ENCODE peak calls at places on chromosomes 13 and 19, in four cellular contexts. Y is transverse colon, F is breast epithelium, W is spleen. C is an unnamed sample.

GRCh38 chr13:78247362-78247761 is 328.7 kb upstream of the EDNRB start:
- DNase-seq in Y (no peak), F (no peak), W (no peak), C (no peak)

GRCh38 chr19:4014541-4015491 is 7.3 kb downstream of the PIAS4 start:
- DNase-seq in Y (no peak), F (peak), W (no peak), C (no peak)

GRCh38 chr19:49084206-49085019 is 838 bp upstream of the SNRNP70 start:
- DNase-seq in Y (no peak), F (no peak), W (peak), C (no peak)

GRCh38 chr13:34469212-34469983 is 472.7 kb upstream of the NBEA start:
- DNase-seq in Y (no peak), F (no peak), W (no peak), C (no peak)

GRCh38 chr13:49238621-49239020 is 9.1 kb upstream of the CDADC1 start:
- DNase-seq in Y (no peak), F (no peak), W (no peak), C (no peak)

GRCh38 chr13:114112231-114112825 is 20.1 kb downstream of the RASA3 start:
- DNase-seq in Y (peak), F (peak), W (peak), C (no peak)

GRCh38 chr13:86846501-86846900 is 824.7 kb upstream of the SLITRK5 start:
- DNase-seq in Y (no peak), F (no peak), W (no peak), C (no peak)

GRCh38 chr13:20231839-20232555 is at the start of gene GJB6:
- DNase-seq in Y (peak), F (no peak), W (no peak), C (no peak)

GRCh38 chr19:44602071-44602470 is 11.3 kb upstream of the IGSF23 start:
- DNase-seq in Y (peak), F (no peak), W (no peak), C (no peak)

GRCh38 chr19:48715276-48715675 is 4.2 kb downstream of the MAMSTR start:
- DNase-seq in Y (peak), F (no peak), W (no peak), C (no peak)

GRCh38 chr13:111614009-111614408 is 293.6 kb downstream of the TEX29 start:
- DNase-seq in Y (no peak), F (no peak), W (no peak), C (no peak)

GRCh38 chr19:54875506-54875905 is 1.5 kb downstream of the FCAR start:
- DNase-seq in Y (no peak), F (no peak), W (no peak), C (no peak)

GRCh38 chr19:3369337-3370213 is 3.2 kb downstream of the NFIC start:
- DNase-seq in Y (peak), F (no peak), W (peak), C (no peak)

GRCh38 chr19:58157045-58157728 is 6.6 kb upstream of the ZNF329 start:
- DNase-seq in Y (no peak), F (no peak), W (no peak), C (no peak)

GRCh38 chr13:71879129-71879535 is 12.1 kb upstream of the DACH1 start:
- DNase-seq in Y (no peak), F (no peak), W (no peak), C (no peak)

GRCh38 chr13:75635621-75636338 is at the start of gene LMO7:
- DNase-seq in Y (peak), F (peak), W (peak), C (no peak)

GRCh38 chr19:4582980-4583842 is 23.7 kb upstream of the SEMA6B start:
- DNase-seq in Y (no peak), F (no peak), W (peak), C (no peak)

GRCh38 chr19:48006762-48007161 is 12.3 kb downstream of the ELSPBP1 start:
- DNase-seq in Y (no peak), F (no peak), W (no peak), C (no peak)

GRCh38 chr13:36086117-36086516 is 45.1 kb downstream of the DCLK1 start:
- DNase-seq in Y (no peak), F (no peak), W (no peak), C (no peak)

GRCh38 chr19:4575978-4576933 is 16.8 kb upstream of the SEMA6B start:
- DNase-seq in Y (peak), F (peak), W (peak), C (no peak)

GRCh38 chr19:18543814-18544475 is 572 bp upstream of the FKBP8 start:
- DNase-seq in Y (peak), F (no peak), W (peak), C (no peak)

GRCh38 chr13:36919206-36919832 is 719 bp downstream of the SMAD9 start:
- DNase-seq in Y (peak), F (no peak), W (no peak), C (no peak)

GRCh38 chr13:51935326-51936171 is 73.8 kb downstream of the CCDC70 start:
- DNase-seq in Y (peak), F (no peak), W (no peak), C (no peak)

GRCh38 chr19:51921949-51922348 is 5.3 kb upstream of the ZNF613 start:
- DNase-seq in Y (no peak), F (no peak), W (no peak), C (no peak)

GRCh38 chr13:22077764-22078163 is 406.9 kb downstream of the FGF9 start:
- DNase-seq in Y (no peak), F (no peak), W (no peak), C (no peak)

GRCh38 chr13:22080832-22081231 is 410.0 kb downstream of the FGF9 start:
- DNase-seq in Y (no peak), F (no peak), W (no peak), C (no peak)

GRCh38 chr13:22081430-22081829 is 410.6 kb downstream of the FGF9 start:
- DNase-seq in Y (no peak), F (no peak), W (no peak), C (no peak)

GRCh38 chr13:22082030-22082429 is 411.2 kb downstream of the FGF9 start:
- DNase-seq in Y (no peak), F (no peak), W (no peak), C (no peak)

DNA sequence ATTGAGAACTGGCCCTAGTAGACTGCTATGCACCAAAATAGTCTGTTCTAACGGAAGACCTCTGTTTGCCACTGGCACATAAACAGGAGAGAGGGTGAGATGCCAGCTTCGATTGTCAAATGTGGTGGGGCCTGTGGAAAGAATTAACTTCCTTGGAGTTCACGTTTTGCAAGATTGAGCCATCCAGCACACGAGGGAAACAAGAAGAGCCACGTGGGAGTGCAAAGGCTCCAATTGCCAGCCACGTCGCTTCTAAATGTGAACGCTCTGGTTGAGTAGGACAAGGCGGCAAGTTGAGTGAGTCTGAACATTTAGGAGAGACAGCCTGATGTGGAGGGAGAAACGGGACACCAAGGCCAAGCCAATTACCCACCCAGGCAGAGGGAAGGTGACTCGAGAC is 409.1 kb downstream of the FGF9 start:
- DNase-seq in Y (no peak), F (no peak), W (no peak), C (no peak)
- TF ChIP-seq CTCF in Y (no peak), F (no peak), W (no peak), C (no peak)

GRCh38 chr13:44322928-44323327 is 50.7 kb upstream of the SERP2 start:
- DNase-seq in Y (no peak), F (no peak), W (no peak), C (peak)
- TF ChIP-seq POLR2AphosphoS5 in Y (no peak), F (no peak), W (no peak), C (no peak)

GRCh38 chr19:35848486-35848885 is 3.8 kb downstream of the NPHS1 start:
- DNase-seq in Y (no peak), F (no peak), W (no peak), C (no peak)

GRCh38 chr19:35853038-35853756 is 893 bp upstream of the NPHS1 start:
- DNase-seq in Y (no peak), F (no peak), W (no peak), C (no peak)

GRCh38 chr19:35852029-35852780 is at the start of gene NPHS1:
- DNase-seq in Y (no peak), F (no peak), W (no peak), C (no peak)

GRCh38 chr19:35848919-35849505 is 3.3 kb downstream of the NPHS1 start:
- DNase-seq in Y (no peak), F (no peak), W (no peak), C (no peak)

DNA sequence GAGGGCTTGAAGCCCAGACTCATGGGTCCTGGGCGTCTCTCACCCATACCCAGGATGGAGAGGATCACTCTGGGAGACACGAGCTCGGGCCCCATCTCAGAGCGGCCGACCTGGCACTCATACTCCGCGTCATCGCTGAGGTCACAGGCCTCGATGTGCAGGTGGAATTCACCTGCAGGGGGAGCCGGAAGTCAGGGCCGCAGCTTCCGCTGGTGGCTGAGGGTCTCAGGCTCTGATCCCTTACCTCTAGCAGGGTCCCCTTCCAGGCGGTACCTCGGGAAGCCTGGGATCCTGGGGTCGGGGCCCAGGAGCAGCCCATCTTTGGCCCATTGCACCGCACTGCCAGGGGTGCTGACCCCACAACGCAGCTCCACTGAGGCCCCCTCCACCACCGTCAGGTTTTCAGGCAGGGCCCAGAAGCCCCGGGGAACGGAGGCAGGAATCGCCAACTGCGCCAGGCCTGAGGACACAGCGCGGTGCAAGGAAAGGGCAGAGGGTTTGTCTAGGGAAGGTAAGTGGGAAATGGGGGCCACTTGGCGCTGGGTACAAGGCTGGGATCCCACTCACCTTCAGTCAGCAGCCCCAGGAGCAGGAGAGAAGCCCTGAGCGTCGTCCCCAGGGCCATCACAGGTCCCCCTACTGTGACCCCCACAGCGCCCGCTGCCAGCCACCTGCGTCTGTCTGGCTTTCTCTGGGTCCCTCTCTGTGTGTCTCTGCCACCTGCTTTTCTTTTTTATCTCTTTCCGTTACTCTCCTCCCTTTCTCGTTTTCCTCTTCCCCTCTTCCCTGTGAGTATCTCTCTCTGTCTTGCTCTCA is 883 bp downstream of the NPHS1 start:
- DNase-seq in Y (no peak), F (no peak), W (no peak), C (no peak)
- TF ChIP-seq CTCF in Y (no peak), F (no peak), W (no peak), C (no peak)

GRCh38 chr19:7928334-7928706 is 2.4 kb upstream of the CTXN1 start:
- DNase-seq in Y (no peak), F (no peak), W (no peak), C (no peak)

GRCh38 chr19:7928741-7929701 is 3.1 kb upstream of the CTXN1 start:
- DNase-seq in Y (no peak), F (no peak), W (no peak), C (no peak)

GRCh38 chr19:7926021-7926726 is at the start of gene CTXN1:
- DNase-seq in Y (peak), F (peak), W (peak), C (no peak)

GRCh38 chr19:7926727-7927604 is 1.0 kb upstream of the CTXN1 start:
- DNase-seq in Y (no peak), F (no peak), W (peak), C (no peak)

DNA sequence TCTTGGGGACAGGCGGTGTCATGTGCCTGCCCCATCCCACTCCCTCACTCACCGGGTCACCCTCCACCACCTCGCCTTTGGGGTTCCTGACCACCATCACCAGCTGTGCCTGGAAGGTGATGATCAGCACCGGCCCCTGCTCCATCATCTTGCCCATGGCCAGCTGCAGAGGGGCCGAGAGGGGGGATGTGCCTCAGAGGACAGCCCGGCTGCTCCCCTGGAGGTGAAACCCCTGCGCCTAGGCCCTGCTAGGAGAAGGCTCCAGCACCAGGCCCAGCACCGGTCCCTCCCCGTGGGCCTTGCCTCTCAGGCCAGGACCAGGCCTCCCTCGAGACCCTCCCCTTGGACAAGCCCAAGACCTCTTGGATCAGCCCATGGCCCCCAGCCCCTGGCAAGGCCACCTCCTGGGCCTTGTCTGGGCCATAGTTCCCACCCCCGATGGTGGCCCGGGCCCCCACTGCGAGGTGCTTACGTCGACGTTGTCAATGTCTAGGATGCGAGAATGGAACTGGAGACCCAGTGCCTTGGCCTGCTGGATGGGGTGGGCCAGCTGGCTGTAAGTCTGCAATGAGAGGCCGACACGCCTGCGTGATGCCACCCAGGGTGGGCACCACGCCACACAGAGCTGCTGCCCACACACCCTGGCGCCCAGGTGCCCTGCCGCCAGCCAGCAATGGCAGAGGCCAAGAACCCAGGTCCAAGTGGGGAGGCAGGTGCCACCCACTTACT is 1.8 kb upstream of the CTXN1 start:
- DNase-seq in Y (no peak), F (no peak), W (no peak), C (no peak)
- TF ChIP-seq POLR2AphosphoS5 in Y (no peak), F (no peak), W (peak), C (no peak)

DNA sequence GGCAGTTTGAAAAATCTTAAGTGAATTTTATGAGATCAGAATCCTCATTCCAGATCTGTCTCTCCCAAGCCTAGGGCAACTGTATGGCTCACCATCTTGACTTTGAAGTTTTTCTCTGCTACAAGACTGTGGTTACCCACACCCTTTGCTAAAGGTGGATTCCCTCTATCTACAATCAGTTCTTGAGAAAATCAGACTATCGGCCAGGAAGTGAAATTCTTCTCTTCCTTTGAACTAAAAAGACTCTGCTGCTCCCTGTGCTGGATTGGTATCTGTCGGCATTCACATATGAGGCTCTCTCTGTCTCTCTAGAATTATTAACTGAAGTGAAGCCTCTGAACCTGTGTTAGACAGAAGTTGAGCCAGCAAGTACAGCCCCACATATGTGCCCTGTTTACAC is 145.9 kb downstream of the MIPEP start:
- DNase-seq in Y (no peak), F (no peak), W (no peak), C (no peak)
- TF ChIP-seq CTCF in Y (no peak), F (no peak), W (no peak), C (no peak)

GRCh38 chr19:16467581-16467980 is 4.2 kb downstream of the EPS15L1 start:
- DNase-seq in Y (no peak), F (no peak), W (no peak), C (no peak)
- TF ChIP-seq POLR2AphosphoS5 in Y (no peak), F (no peak), W (no peak), C (no peak)

GRCh38 chr19:13958043-13958442 is 5.7 kb downstream of the DCAF15 start:
- DNase-seq in Y (no peak), F (no peak), W (no peak), C (no peak)

GRCh38 chr19:13959141-13959961 is 7.0 kb downstream of the DCAF15 start:
- DNase-seq in Y (no peak), F (no peak), W (no peak), C (no peak)

GRCh38 chr19:13961826-13962737 is 9.8 kb downstream of the DCAF15 start:
- DNase-seq in Y (no peak), F (no peak), W (no peak), C (no peak)

GRCh38 chr19:13960863-13961784 is 8.8 kb downstream of the DCAF15 start:
- DNase-seq in Y (no peak), F (no peak), W (no peak), C (no peak)

DNA sequence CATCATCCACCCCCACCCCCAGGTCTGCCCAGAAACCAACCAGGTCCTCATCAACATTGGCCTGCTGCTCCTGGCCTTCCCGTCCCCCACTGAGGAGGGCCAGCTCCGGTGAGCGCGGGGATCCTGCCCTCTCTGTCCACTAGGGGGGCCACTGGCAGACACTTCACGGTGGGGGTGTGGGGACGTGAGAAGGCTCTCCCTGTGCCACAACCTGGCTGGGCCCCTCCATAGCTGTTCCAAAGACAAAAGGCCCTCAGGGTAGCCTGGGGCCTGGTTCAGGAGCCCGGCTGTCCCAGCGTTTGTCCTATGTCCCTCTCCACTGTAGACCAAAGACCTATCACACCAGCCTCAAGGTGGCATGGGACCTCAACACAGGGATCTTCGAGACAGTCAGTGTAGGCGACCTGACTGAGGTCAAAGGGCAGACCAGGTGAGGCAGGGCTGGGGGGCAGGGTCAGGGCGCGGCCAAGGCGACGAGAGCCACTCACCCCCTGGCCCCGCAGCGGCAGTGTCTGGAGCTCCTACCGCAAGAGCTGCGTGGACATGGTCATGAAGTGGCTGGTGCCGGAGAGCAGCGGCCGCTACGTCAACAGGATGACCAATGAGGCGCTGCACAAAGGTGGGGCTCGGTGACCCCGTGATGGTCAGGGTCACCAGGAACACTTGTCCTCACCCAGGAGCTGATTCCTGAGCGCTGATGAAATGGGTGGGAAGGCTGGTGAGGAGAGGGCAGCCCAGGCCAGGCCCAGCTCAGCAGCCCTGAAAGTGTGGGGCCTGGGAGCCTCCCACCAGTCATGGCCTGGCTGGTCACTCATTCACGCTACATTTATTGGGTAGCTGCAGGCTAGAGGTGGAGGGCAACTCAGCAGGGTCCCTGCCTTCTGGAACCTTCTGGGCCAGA is 7.9 kb downstream of the DCAF15 start:
- DNase-seq in Y (no peak), F (no peak), W (no peak), C (no peak)
- TF ChIP-seq CTCF in Y (no peak), F (no peak), W (peak), C (no peak)

DNA sequence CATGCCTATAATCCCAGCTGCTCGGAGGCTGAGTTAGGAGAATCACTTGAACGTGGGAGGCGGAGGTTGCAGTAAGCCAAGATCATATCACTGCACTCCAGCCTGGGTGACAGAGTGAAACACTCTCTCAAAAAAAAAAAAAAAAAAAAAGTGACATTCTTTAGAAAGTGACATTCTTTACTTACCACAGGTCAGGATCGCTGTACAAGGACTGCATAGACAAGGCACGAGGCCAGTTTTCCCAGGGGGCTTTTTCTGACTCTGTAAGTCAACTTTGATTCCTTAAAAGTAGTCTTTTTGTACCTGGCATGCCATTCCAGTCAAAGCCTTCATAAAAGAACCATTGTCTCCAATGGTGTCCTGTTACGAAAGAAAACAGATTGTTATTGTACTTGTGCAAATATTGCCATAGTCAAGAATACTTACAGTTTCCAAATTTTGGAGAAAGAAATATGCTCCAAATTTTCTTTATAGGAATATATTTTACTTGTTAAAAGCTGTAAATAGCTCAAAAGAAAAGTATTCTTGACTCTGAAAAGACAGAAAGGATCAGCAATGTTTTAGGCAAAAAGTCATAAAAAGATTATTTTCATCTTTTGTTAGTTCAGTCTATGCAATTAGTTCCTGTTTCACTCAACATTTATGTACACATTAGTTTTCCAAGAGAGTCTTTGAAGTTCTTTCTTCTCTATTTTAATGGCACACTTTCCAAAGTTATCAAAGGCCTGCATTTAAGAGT is 39.3 kb downstream of the CEACAM1 start:
- DNase-seq in Y (no peak), F (peak), W (no peak), C (no peak)
- TF ChIP-seq POLR2AphosphoS5 in Y (no peak), F (no peak), W (no peak), C (no peak)

C was measured in vagina.